ENCODE peak calls at places on chromosome 11, in nine cellular contexts. X is right cardiac atrium, I is cardiac muscle cell, Y is RWPE1, U is PC-9, H is lung, B is spleen, F is IMR-90, N is tibial nerve. W is an unnamed sample.
A peak's percentile ranks its signal among the peaks of the same experiment; 100 is the strongest.

GRCh38 chr11:77182542-77183420 is 54.7 kb downstream of the MYO7A start:
- DNase-seq in X (no peak), I (no peak), Y (no peak), U (no peak), H (no peak), B (no peak), F (no peak), N (no peak), W (peak; percentile 59)

GRCh38 chr11:64735860-64736259 is 8.1 kb downstream of the RASGRP2 start:
- DNase-seq in X (no peak), I (no peak), Y (no peak), U (no peak), H (no peak), B (no peak), F (no peak), N (no peak), W (no peak)

GRCh38 chr11:64406221-64406946 is 47.4 kb downstream of the RPS6KA4 start:
- DNase-seq in X (peak; percentile 81), I (peak; percentile 58), Y (no peak), U (peak; percentile 25), H (no peak), B (no peak), F (peak; percentile 6), N (no peak), W (peak; percentile 92)

GRCh38 chr11:64536396-64536935 is 54.6 kb upstream of the SLC22A12 start:
- DNase-seq in X (no peak), I (no peak), Y (no peak), U (no peak), H (no peak), B (no peak), F (peak; percentile 15), N (no peak), W (peak; percentile 46)

GRCh38 chr11:43788394-43788793 is 92.2 kb upstream of the ALKBH3 start:
- DNase-seq in X (no peak), I (no peak), Y (no peak), U (no peak), H (no peak), B (no peak), F (no peak), N (peak; percentile 34), W (no peak)

GRCh38 chr11:57424802-57425564 is 1.9 kb downstream of the SLC43A3 start:
- DNase-seq in X (peak; percentile 82), I (no peak), Y (no peak), U (no peak), H (peak; percentile 71), B (peak; percentile 87), F (peak; percentile 95), N (peak; percentile 82), W (peak; percentile 92)

GRCh38 chr11:118744001-118744400 is 47.0 kb downstream of the DDX6 start:
- DNase-seq in X (no peak), I (no peak), Y (no peak), U (no peak), H (no peak), B (no peak), F (no peak), N (no peak), W (no peak)

GRCh38 chr11:102583437-102583836 is 41.7 kb downstream of the MMP20 start:
- DNase-seq in X (no peak), I (no peak), Y (no peak), U (no peak), H (no peak), B (no peak), F (no peak), N (no peak), W (no peak)

GRCh38 chr11:16924826-16925494 is 89.3 kb downstream of the PLEKHA7 start:
- DNase-seq in X (peak; percentile 90), I (peak; percentile 67), Y (peak; percentile 93), U (peak; percentile 86), H (peak; percentile 70), B (no peak), F (no peak), N (peak; percentile 14), W (peak; percentile 90)

GRCh38 chr11:82969811-82970210 is 68.3 kb downstream of the DDIAS start:
- DNase-seq in X (no peak), I (no peak), Y (no peak), U (no peak), H (no peak), B (no peak), F (no peak), N (no peak), W (no peak)

GRCh38 chr11:32487270-32487669 is 51.9 kb upstream of the WT1 start:
- DNase-seq in X (no peak), I (peak; percentile 11), Y (peak; percentile 16), U (peak; percentile 2), H (no peak), B (no peak), F (no peak), N (no peak), W (no peak)

GRCh38 chr11:112513936-112514716 is 253.5 kb upstream of the PLET1 start:
- DNase-seq in X (no peak), I (no peak), Y (no peak), U (no peak), H (no peak), B (no peak), F (no peak), N (no peak), W (no peak)

GRCh38 chr11:77728203-77728786 is 90.7 kb upstream of the CLNS1A start:
- DNase-seq in X (no peak), I (no peak), Y (no peak), U (no peak), H (no peak), B (no peak), F (no peak), N (no peak), W (no peak)

GRCh38 chr11:33721291-33721840 is 14.9 kb downstream of the CD59 start:
- DNase-seq in X (no peak), I (no peak), Y (no peak), U (no peak), H (no peak), B (no peak), F (peak; percentile 79), N (no peak), W (no peak)

GRCh38 chr11:1835671-1836010 is 851 bp downstream of the SYT8 start:
- DNase-seq in X (no peak), I (no peak), Y (no peak), U (no peak), H (no peak), B (peak; percentile 72), F (no peak), N (no peak), W (no peak)

GRCh38 chr11:36447947-36448346 is 62.1 kb downstream of the TRAF6 start:
- DNase-seq in X (no peak), I (no peak), Y (peak; percentile 48), U (peak; percentile 95), H (no peak), B (no peak), F (no peak), N (no peak), W (no peak)

GRCh38 chr11:58028687-58029411 is 1.9 kb upstream of the OR6Q1 start:
- DNase-seq in X (peak; percentile 44), I (no peak), Y (no peak), U (no peak), H (no peak), B (no peak), F (peak; percentile 90), N (peak; percentile 19), W (peak; percentile 75)

GRCh38 chr11:112958670-112959069 is 2.5 kb upstream of the NCAM1 start:
- DNase-seq in X (no peak), I (no peak), Y (peak; percentile 39), U (no peak), H (no peak), B (no peak), F (no peak), N (no peak), W (no peak)

DNA sequence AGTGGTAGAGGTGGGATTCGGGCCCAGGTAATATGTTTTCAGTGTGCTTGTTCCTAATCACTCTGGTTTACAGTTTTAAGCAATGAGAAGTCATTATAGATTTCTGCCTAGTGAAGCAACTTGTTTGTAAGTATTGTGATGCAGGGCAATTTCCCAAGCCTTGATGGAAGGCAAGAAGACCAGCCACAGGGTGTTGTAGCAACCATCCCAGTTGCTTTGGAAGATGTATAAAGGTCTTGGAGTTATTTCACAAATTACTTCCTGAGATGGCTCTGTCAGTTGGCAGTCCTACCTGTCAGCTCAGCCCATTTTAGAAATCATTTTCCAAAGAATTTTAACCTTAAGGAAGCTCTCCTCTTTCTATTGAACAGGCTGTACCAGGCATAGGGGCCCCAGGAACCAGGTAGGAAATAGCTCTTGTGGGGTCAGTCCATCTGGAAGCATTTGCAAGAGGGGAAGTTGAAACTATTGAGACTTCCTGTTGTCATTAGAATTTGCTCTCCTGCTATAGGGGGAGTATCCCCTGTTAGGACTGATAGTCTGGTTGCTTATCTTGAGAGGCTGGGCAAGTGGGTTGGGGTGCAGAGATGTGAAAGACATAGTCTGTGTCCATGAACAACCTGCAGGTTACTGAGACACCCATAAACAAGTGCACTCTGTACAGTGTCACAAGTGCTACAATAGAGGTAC is 47.9 kb downstream of the STIM1 start:
- DNase-seq in X (no peak), I (no peak), Y (no peak), U (no peak), H (no peak), B (no peak), F (no peak), N (peak; percentile 20), W (no peak)
- H3K27ac ChIP-seq in X (peak overlapping the region; percentile 26), I (no peak overlapping the region), Y (no peak overlapping the region), U (peak overlapping the region; percentile 100), H (no peak overlapping the region), B (peak overlapping the region; percentile 77), F (no peak overlapping the region), N (no peak overlapping the region), W (no peak overlapping the region)

GRCh38 chr11:67345949-67346819 is 7.2 kb downstream of the POLD4 start:
- DNase-seq in X (no peak), I (peak; percentile 29), Y (peak; percentile 81), U (peak; percentile 76), H (peak; percentile 57), B (no peak), F (peak; percentile 58), N (no peak), W (no peak)
- H3K27ac ChIP-seq in X (no peak overlapping the region), I (no peak overlapping the region), Y (peak overlapping the region; percentile 85), U (peak overlapping the region; percentile 82), H (no peak overlapping the region), B (no peak overlapping the region), F (no peak overlapping the region), N (peak overlapping the region; percentile 36), W (no peak overlapping the region)

GRCh38 chr11:2858995-2859705 is 26.4 kb downstream of the CDKN1C start:
- DNase-seq in X (no peak), I (no peak), Y (no peak), U (no peak), H (no peak), B (no peak), F (no peak), N (no peak), W (no peak)
- H3K27ac ChIP-seq in X (no peak overlapping the region), I (no peak overlapping the region), Y (no peak overlapping the region), U (no peak overlapping the region), H (no peak overlapping the region), B (no peak overlapping the region), F (no peak overlapping the region), N (no peak overlapping the region), W (no peak overlapping the region)

DNA sequence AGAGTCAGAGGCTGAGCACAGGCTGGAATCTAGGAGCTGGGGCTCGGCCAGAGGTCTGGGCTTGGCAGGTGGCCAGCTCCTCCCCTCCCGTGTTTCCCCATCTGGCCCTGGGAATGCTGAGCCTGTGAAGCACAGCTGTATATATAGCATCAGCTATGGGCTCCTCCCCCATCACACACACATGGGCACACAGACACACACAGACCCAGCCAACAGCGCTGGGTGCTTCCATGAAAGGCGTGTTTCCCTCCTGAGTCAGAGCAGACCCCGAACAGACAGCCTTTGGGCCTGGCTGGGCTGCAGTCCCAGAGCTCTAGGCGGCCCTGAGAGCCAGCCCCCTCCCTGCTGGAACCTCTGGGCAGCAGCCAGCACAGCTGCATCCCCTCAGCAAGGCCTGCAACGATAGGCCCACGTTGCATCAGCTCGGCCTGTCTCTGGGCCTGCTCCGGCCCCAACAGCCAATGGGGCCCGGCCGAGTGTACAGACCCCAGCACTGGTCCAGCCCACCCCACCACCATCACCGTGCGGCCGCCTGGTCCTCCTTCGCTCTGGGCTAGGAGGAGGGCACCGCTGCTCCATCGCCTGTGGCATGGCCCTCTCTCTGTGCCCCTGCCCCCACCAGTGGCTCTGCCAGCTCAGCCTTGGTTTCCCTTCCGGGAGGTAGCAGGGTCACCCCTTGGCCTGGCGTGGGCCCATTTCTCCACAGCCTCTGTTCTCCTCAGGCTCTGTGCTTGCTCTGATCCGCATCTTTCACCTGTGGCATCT is 7.6 kb upstream of the SERPINH1 start:
- DNase-seq in X (peak; percentile 98), I (peak; percentile 92), Y (no peak), U (no peak), H (peak; percentile 74), B (no peak), F (peak; percentile 100), N (peak; percentile 76), W (peak; percentile 98)
- H3K27ac ChIP-seq in X (peak overlapping the region; percentile 53), I (peak overlapping the region; percentile 90), Y (peak overlapping the region; percentile 97), U (no peak overlapping the region), H (peak overlapping the region; percentile 71), B (peak overlapping the region; percentile 64), F (peak overlapping the region; percentile 96), N (peak overlapping the region; percentile 58), W (no peak overlapping the region)

W was measured in kidney.